ENCODE peak calls at places on chromosome 2, in seven cellular contexts. D, T, U, X, P, J and C are unnamed samples.

GRCh38 chr2:150486539-150487484 is 655 bp downstream of the RND3 start:
- DNase-seq in P (no peak), T (peak; percentile 27), J (peak; percentile 65), D (no peak), X (no peak), U (no peak), C (no peak)

GRCh38 chr2:220071716-220072115 is 444.3 kb downstream of the SLC4A3 start:
- DNase-seq in P (no peak), U (no peak), J (no peak), T (no peak), D (no peak), X (no peak), C (no peak)

GRCh38 chr2:141329949-141330348 is 800.9 kb downstream of the LRP1B start:
- DNase-seq in X (no peak), T (no peak), J (peak; percentile 21), U (no peak), D (no peak), P (no peak), C (no peak)

GRCh38 chr2:69581774-69582581 is 61.6 kb downstream of the AAK1 start:
- DNase-seq in T (no peak), U (peak; percentile 24), D (no peak), X (no peak), P (no peak), J (peak; percentile 47), C (no peak)

GRCh38 chr2:117646872-117647271 is 167.6 kb upstream of the DDX18 start:
- DNase-seq in X (no peak), U (no peak), T (no peak), J (no peak), P (no peak), D (no peak), C (no peak)

GRCh38 chr2:177306550-177306949 is 42.0 kb upstream of the NFE2L2 start:
- DNase-seq in D (no peak), U (no peak), T (no peak), J (peak; percentile 41), P (no peak), X (peak; percentile 8), C (no peak)

GRCh38 chr2:121140734-121141133 is 144.3 kb downstream of the TFCP2L1 start:
- DNase-seq in U (no peak), P (no peak), J (no peak), T (no peak), X (no peak), D (no peak), C (no peak)

GRCh38 chr2:241965931-241966412 is 96.4 kb downstream of the RTP5 start:
- DNase-seq in P (peak; percentile 12), U (no peak), J (peak; percentile 98), D (peak; percentile 56), T (peak; percentile 37), X (peak; percentile 94), C (no peak)

GRCh38 chr2:82636411-82637020 is 1822.6 kb downstream of the SUCLG1 start:
- DNase-seq in T (no peak), J (peak; percentile 51), D (no peak), U (no peak), X (no peak), P (no peak), C (no peak)

GRCh38 chr2:240629968-240630770 is 4.9 kb downstream of the GPR35 start:
- DNase-seq in J (no peak), D (no peak), P (no peak), T (no peak), U (no peak), X (no peak), C (no peak)

GRCh38 chr2:124625561-124625960 is 600.5 kb downstream of the CNTNAP5 start:
- DNase-seq in J (no peak), D (no peak), X (no peak), U (no peak), T (no peak), P (no peak), C (no peak)